ENCODE peak calls at places on chromosomes 11 and 22, in four cellular contexts. T, W, H and I are unnamed samples.

GRCh38 chr22:45006873-45007246 is 2.9 kb downstream of the PHF21B start:
- DNase-seq in H (no peak), W (no peak), T (no peak), I (no peak)

GRCh38 chr11:106077609-106078517 is at the start of gene AASDHPPT:
- DNase-seq in W (no peak), T (peak; percentile 13), H (peak; percentile 29), I (peak; percentile 1)

GRCh38 chr11:126518130-126518995 is 162.9 kb downstream of the ST3GAL4 start:
- DNase-seq in T (no peak), H (no peak), W (no peak), I (no peak)

GRCh38 chr11:123137496-123138270 is 57.4 kb downstream of the CLMP start:
- DNase-seq in H (peak; percentile 75), T (no peak), W (no peak), I (no peak)

GRCh38 chr22:38415046-38415445 is 40.0 kb downstream of the KCNJ4 start:
- DNase-seq in W (no peak), H (no peak), T (no peak), I (no peak)

GRCh38 chr11:62694455-62695167 is 5.3 kb upstream of the LRRN4CL start:
- DNase-seq in W (no peak), T (peak; percentile 79), H (peak; percentile 82), I (peak; percentile 87)

GRCh38 chr11:80586464-80586863 is 1145.6 kb upstream of the TENM4 start:
- DNase-seq in H (peak; percentile 4), T (no peak), W (no peak), I (no peak)

GRCh38 chr22:23685205-23685784 is 5.5 kb upstream of the RGL4 start:
- DNase-seq in H (peak; percentile 33), W (no peak), T (peak; percentile 40), I (no peak)

GRCh38 chr11:1736447-1736992 is 13.9 kb downstream of the IFITM10 start:
- DNase-seq in W (no peak), T (no peak), H (no peak), I (no peak)

GRCh38 chr22:45398214-45398613 is 15.2 kb downstream of the SMC1B start:
- DNase-seq in T (no peak), H (no peak), W (no peak), I (no peak)

GRCh38 chr11:61814242-61814957 is 2.4 kb downstream of the FADS1 start:
- DNase-seq in W (no peak), T (no peak), H (no peak), I (no peak)

GRCh38 chr11:103953797-103954495 is 82.5 kb upstream of the DDI1 start:
- DNase-seq in W (no peak), T (no peak), H (no peak), I (no peak)

GRCh38 chr22:48237466-48237865 is 1475.0 kb downstream of the TBC1D22A start:
- DNase-seq in W (no peak), H (no peak), T (no peak), I (no peak)

GRCh38 chr22:19405652-19406051 is 25.9 kb downstream of the HIRA start:
- DNase-seq in T (no peak), W (no peak), H (no peak), I (no peak)

GRCh38 chr22:25746012-25746373 is 4.0 kb downstream of the MYO18B start:
- DNase-seq in H (peak; percentile 43), T (no peak), W (no peak), I (no peak)

GRCh38 chr22:23218867-23219251 is 38.5 kb downstream of the BCR start:
- DNase-seq in H (peak; percentile 62), W (no peak), T (no peak), I (no peak)

GRCh38 chr11:12508151-12508740 is 130.9 kb downstream of the PARVA start:
- DNase-seq in T (no peak), H (peak; percentile 75), W (no peak), I (no peak)

GRCh38 chr11:111384494-111384893 is 5.4 kb upstream of the POU2AF1 start:
- DNase-seq in T (no peak), H (peak; percentile 19), W (no peak), I (no peak)

GRCh38 chr22:44213489-44214043 is 32.8 kb downstream of the PARVG start:
- DNase-seq in H (no peak), T (no peak), W (no peak), I (no peak)

GRCh38 chr22:49825436-49825835 is 2.2 kb downstream of the BRD1 start:
- DNase-seq in W (no peak), H (peak; percentile 66), T (no peak), I (no peak)

GRCh38 chr22:23113067-23113846 is 28.5 kb downstream of the RSPH14 start:
- DNase-seq in T (peak; percentile 63), H (peak; percentile 54), W (no peak), I (no peak)

GRCh38 chr11:84969103-84969502 is 658.0 kb downstream of the DLG2 start:
- DNase-seq in W (no peak), H (no peak), T (no peak), I (no peak)

GRCh38 chr22:28600546-28601143 is 79.0 kb downstream of the TTC28 start:
- DNase-seq in H (peak; percentile 72), T (peak; percentile 21), W (no peak), I (peak; percentile 11)

GRCh38 chr22:31944700-31945477 is 554 bp downstream of the YWHAH start:
- DNase-seq in H (no peak), T (peak; percentile 77), W (no peak), I (no peak)
- TF ChIP-seq ELK1 in H (no peak), T (no peak), W (no peak), I (no peak)

GRCh38 chr11:121071456-121072236 is 29.4 kb upstream of the TECTA start:
- DNase-seq in W (no peak), H (no peak), T (no peak), I (no peak)
- TF ChIP-seq ELK1 in W (no peak), H (no peak), T (no peak), I (no peak)

GRCh38 chr11:26399336-26399735 is 67.4 kb downstream of the ANO3 start:
- DNase-seq in T (no peak), H (no peak), W (no peak), I (no peak)
- TF ChIP-seq ELK1 in T (no peak), H (no peak), W (no peak), I (no peak)

DNA sequence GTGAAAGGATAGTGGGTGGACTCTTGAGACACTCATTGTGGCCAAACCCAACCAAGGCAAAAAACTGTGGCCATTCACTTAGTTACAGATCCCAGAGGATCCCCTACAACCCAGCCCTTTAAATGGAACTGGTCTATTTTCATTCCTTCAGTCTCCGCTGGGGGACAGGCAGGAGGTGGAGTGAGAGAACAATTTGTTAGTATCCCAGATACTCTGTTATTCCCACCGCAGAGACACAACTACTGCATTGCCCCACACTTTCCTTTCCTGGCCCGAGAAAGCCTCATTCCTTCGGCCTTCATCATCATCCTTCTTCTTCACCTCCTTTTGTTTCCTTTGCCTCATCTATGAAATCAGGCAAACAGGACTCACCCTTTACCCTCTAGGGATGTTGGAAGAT is 191.1 kb downstream of the NTM start:
- DNase-seq in H (no peak), W (no peak), T (no peak), I (no peak)
- TF ChIP-seq ELK1 in H (no peak), W (no peak), T (no peak), I (no peak)

DNA sequence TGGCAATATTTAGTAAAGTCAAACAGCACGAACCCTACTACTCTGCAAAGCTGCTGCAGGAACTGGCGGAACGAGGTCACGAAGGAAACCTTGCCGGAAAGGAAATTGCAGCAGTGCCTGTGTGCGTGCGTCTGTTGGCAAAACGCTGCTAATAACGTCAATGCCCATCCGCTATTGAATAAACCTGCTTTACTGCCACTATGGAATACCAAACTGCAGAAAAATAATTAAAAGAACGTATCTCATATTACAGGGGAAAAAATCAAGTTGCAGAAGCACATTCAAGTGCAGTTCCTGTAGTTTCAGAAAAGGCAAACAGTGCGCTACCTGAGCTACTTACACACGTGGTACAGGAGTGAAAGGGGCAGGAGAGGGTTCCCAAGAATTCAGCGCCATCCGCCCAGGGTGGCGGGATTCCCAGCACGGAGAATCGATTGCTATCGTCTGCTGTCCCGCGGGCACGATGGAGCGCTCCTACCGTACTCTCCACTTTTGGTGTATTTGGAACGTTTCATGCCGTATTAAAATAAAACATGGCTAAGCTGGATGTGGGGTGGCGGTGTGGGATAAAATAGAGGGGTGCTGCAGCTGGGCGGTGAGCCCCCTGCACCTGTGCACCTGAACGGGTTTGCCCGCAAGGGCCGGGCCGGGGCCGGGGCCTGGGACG is 516 bp upstream of the NADSYN1 start:
- DNase-seq in T (no peak), W (no peak), H (peak; percentile 35), I (no peak)
- TF ChIP-seq ELK1 in T (no peak), W (no peak), H (no peak), I (no peak)

GRCh38 chr22:42969348-42969975 is 45.5 kb downstream of the PACSIN2 start:
- DNase-seq in T (no peak), H (peak; percentile 86), W (no peak), I (no peak)
- TF ChIP-seq ELK1 in T (no peak), H (no peak), W (no peak), I (no peak)

DNA sequence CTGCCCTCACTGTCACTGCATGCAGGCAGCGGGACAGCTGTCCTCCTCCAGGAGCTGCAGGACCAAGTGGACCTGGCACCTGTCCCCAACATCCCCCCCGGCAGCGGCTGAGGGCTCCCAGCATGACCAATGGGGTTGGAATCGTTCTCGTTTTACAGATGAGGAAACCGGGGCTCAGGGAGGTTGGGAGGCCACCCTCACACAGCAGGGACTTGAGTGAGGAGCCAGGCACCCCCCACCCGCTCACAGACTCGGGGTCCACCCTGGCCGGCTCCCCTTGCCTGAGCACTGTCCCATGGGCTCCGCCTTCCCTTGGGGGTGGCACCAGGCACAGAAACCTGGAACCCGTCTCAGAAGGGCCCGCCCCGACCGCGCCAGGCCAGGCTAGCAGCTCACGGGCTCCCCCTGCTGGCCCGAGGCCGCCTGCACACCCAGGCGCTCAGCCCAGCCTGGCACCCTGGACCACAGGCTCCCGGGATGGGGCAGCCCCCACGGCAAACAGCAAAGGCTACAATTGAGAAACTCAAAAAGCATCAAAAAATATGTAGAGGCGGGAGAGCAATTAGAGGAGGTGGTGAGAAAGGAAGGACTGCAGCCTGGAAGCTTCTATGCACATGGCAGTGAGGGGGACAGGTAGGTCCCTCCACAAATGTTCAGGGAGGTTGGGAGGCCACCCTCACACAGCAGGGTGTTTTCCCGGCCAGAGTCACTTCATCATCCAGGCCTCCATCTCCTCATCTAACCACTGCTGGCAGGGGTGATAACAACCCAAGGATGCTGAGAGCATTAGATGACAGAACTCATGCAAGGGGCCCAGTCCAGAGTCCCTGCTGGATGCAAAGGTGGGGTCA is 12.8 kb downstream of the MACROD1 start:
- DNase-seq in T (peak; percentile 94), H (peak; percentile 20), W (no peak), I (peak; percentile 45)
- TF ChIP-seq ELK1 in T (no peak), H (no peak), W (no peak), I (no peak)

GRCh38 chr11:43992834-43993637 is 50.6 kb downstream of the C11orf96 start:
- DNase-seq in T (no peak), W (no peak), H (peak; percentile 53), I (no peak)
- TF ChIP-seq ELK1 in T (no peak), W (no peak), H (no peak), I (no peak)